ENCODE peak calls at places on chromosome 22, in ten cellular contexts. Q is suprapubic skin, A is mammary epithelial cell, O is HCT116, W is lung, I is fibroblast of lung, Y is left ventricle myocardium inferior, H is heart right ventricle, M is transverse colon, F is OCI-LY7. X is an unnamed sample. For H3K4me1, the result is how much of the 10 kb centered on the place peaks cover.

GRCh38 chr22:32836286-32836859 is 34.9 kb downstream of the TIMP3 start:
- DNase-seq in Q (no peak), A (no peak), O (no peak), W (no peak), I (no peak), Y (no peak), H (no peak), M (no peak), F (peak), X (no peak)

GRCh38 chr22:17910561-17911311 is 113.6 kb downstream of the MICAL3 start:
- DNase-seq in Q (no peak), A (peak), O (no peak), W (no peak), I (peak), Y (peak), H (peak), M (peak), F (no peak), X (peak)

GRCh38 chr22:29702931-29703594 is 16.7 kb upstream of the CABP7 start:
- DNase-seq in Q (no peak), A (no peak), O (no peak), W (peak), I (no peak), Y (peak), H (peak), M (no peak), F (peak), X (no peak)

GRCh38 chr22:39013923-39014722 is at the start of gene APOBEC3C:
- DNase-seq in Q (peak), A (peak), O (peak), W (peak), I (peak), Y (peak), H (peak), M (peak), F (peak), X (peak)

GRCh38 chr22:39254789-39255298 is 10.1 kb upstream of the PDGFB start:
- DNase-seq in Q (no peak), A (peak), O (no peak), W (no peak), I (peak), Y (no peak), H (no peak), M (no peak), F (no peak), X (no peak)

GRCh38 chr22:41603873-41604332 is 14.3 kb upstream of the PMM1 start:
- DNase-seq in Q (no peak), A (no peak), O (no peak), W (no peak), I (peak), Y (no peak), H (no peak), M (no peak), F (no peak), X (no peak)

GRCh38 chr22:21449531-21450319 is 17.5 kb upstream of the TMEM191C start:
- DNase-seq in Q (peak), A (no peak), O (no peak), W (no peak), I (no peak), Y (no peak), H (no peak), M (no peak), F (no peak), X (no peak)

GRCh38 chr22:17483670-17484372 is 79.5 kb upstream of the SLC25A18 start:
- DNase-seq in Q (no peak), A (no peak), O (no peak), W (no peak), I (no peak), Y (no peak), H (no peak), M (no peak), F (peak), X (no peak)

GRCh38 chr22:21796863-21797262 is 61.3 kb upstream of the YPEL1 start:
- DNase-seq in Q (no peak), A (no peak), O (no peak), W (no peak), I (no peak), Y (no peak), H (no peak), M (no peak), F (no peak), X (no peak)

GRCh38 chr22:32417906-32418305 is 5.9 kb upstream of the RTCB start:
- DNase-seq in Q (no peak), A (no peak), O (no peak), W (no peak), I (no peak), Y (no peak), H (no peak), M (no peak), F (no peak), X (no peak)

GRCh38 chr22:31093090-31093850 is 12.2 kb downstream of the SMTN start:
- DNase-seq in Q (peak), A (no peak), O (no peak), W (no peak), I (no peak), Y (peak), H (peak), M (peak), F (no peak), X (no peak)

GRCh38 chr22:28600546-28601143 is 79.0 kb downstream of the TTC28 start:
- DNase-seq in Q (no peak), A (peak), O (peak), W (no peak), I (peak), Y (no peak), H (no peak), M (no peak), F (peak), X (no peak)

GRCh38 chr22:22460635-22461034 is 47.9 kb downstream of the ZNF280B start:
- DNase-seq in Q (no peak), A (no peak), O (peak), W (no peak), I (no peak), Y (no peak), H (no peak), M (no peak), F (peak), X (no peak)

GRCh38 chr22:17705565-17706450 is 67.3 kb downstream of the BCL2L13 start:
- DNase-seq in Q (no peak), A (peak), O (no peak), W (no peak), I (peak), Y (no peak), H (no peak), M (no peak), F (peak), X (peak)

GRCh38 chr22:29314537-29315285 is 786 bp downstream of the RASL10A start:
- DNase-seq in Q (peak), A (peak), O (no peak), W (no peak), I (no peak), Y (no peak), H (no peak), M (peak), F (no peak), X (no peak)

GRCh38 chr22:41870786-41871185 is 37.9 kb downstream of the SREBF2 start:
- DNase-seq in Q (no peak), A (no peak), O (no peak), W (no peak), I (no peak), Y (no peak), H (no peak), M (no peak), F (no peak), X (no peak)

GRCh38 chr22:29477919-29478318 is 2.1 kb upstream of the NEFH start:
- DNase-seq in Q (no peak), A (no peak), O (no peak), W (no peak), I (no peak), Y (no peak), H (no peak), M (no peak), F (no peak), X (no peak)

GRCh38 chr22:29167032-29167911 is 38.4 kb upstream of the EMID1 start:
- DNase-seq in Q (no peak), A (no peak), O (no peak), W (no peak), I (no peak), Y (no peak), H (no peak), M (no peak), F (peak), X (no peak)

GRCh38 chr22:36037102-36037758 is 8.6 kb upstream of the RBFOX2 start:
- DNase-seq in Q (no peak), A (no peak), O (no peak), W (no peak), I (no peak), Y (no peak), H (no peak), M (no peak), F (no peak), X (no peak)

GRCh38 chr22:29338398-29338797 is 22.9 kb upstream of the RASL10A start:
- DNase-seq in Q (no peak), A (no peak), O (no peak), W (no peak), I (no peak), Y (no peak), H (no peak), M (no peak), F (no peak), X (no peak)

GRCh38 chr22:22156716-22157499 is 87.7 kb upstream of the VPREB1 start:
- DNase-seq in Q (no peak), A (peak), O (peak), W (peak), I (peak), Y (no peak), H (no peak), M (peak), F (peak), X (peak)

GRCh38 chr22:25896098-25896497 is 154.1 kb downstream of the MYO18B start:
- DNase-seq in Q (no peak), A (no peak), O (no peak), W (no peak), I (no peak), Y (no peak), H (no peak), M (no peak), F (peak), X (no peak)

GRCh38 chr22:23284504-23285033 is 104.3 kb downstream of the BCR start:
- DNase-seq in Q (no peak), A (no peak), O (no peak), W (no peak), I (no peak), Y (no peak), H (no peak), M (no peak), F (no peak), X (no peak)

GRCh38 chr22:16955678-16956210 is 52.3 kb downstream of the GAB4 start:
- DNase-seq in Q (no peak), A (no peak), O (no peak), W (no peak), I (no peak), Y (no peak), H (no peak), M (no peak), F (no peak), X (no peak)

GRCh38 chr22:39592104-39593060 is 21.8 kb downstream of the CACNA1I start:
- DNase-seq in Q (no peak), A (peak), O (peak), W (no peak), I (peak), Y (no peak), H (no peak), M (no peak), F (no peak), X (peak)

GRCh38 chr22:32389685-32390084 is 22.4 kb downstream of the RTCB start:
- DNase-seq in Q (no peak), A (no peak), O (no peak), W (no peak), I (no peak), Y (no peak), H (no peak), M (no peak), F (peak), X (no peak)

GRCh38 chr22:20964799-20965103 is 2.3 kb upstream of the AIFM3 start:
- DNase-seq in Q (no peak), A (no peak), O (no peak), W (no peak), I (no peak), Y (no peak), H (no peak), M (no peak), F (no peak), X (no peak)

GRCh38 chr22:27474711-27475547 is 326.6 kb downstream of the MN1 start:
- DNase-seq in Q (no peak), A (peak), O (peak), W (no peak), I (peak), Y (no peak), H (no peak), M (no peak), F (no peak), X (peak)

GRCh38 chr22:26326803-26327202 is 102.3 kb upstream of the ASPHD2 start:
- DNase-seq in Q (no peak), A (no peak), O (no peak), W (no peak), I (no peak), Y (no peak), H (no peak), M (peak), F (no peak), X (no peak)

GRCh38 chr22:41668971-41669911 is 19.4 kb downstream of the SNU13 start:
- DNase-seq in Q (no peak), A (no peak), O (no peak), W (no peak), I (peak), Y (no peak), H (no peak), M (no peak), F (no peak), X (peak)

GRCh38 chr22:30196141-30196866 is 50.3 kb downstream of the LIF start:
- DNase-seq in Q (peak), A (peak), O (peak), W (peak), I (peak), Y (peak), H (peak), M (peak), F (peak), X (peak)

GRCh38 chr22:20582520-20583361 is 75.3 kb downstream of the MED15 start:
- DNase-seq in Q (no peak), A (no peak), O (no peak), W (no peak), I (no peak), Y (peak), H (no peak), M (no peak), F (no peak), X (no peak)

GRCh38 chr22:32044913-32045312 is 1.9 kb downstream of the SLC5A1 start:
- DNase-seq in Q (no peak), A (no peak), O (no peak), W (no peak), I (no peak), Y (no peak), H (no peak), M (peak), F (no peak), X (no peak)

GRCh38 chr22:37300551-37301017 is 18.3 kb downstream of the CYTH4 start:
- DNase-seq in Q (no peak), A (no peak), O (no peak), W (no peak), I (no peak), Y (no peak), H (no peak), M (no peak), F (no peak), X (no peak)
- H3K4me1 ChIP-seq in Q (under half), A (under half), O (under half), W (under half), I (under half), Y (under half), H (under half), M (under half), F (under half), X (under half)

DNA sequence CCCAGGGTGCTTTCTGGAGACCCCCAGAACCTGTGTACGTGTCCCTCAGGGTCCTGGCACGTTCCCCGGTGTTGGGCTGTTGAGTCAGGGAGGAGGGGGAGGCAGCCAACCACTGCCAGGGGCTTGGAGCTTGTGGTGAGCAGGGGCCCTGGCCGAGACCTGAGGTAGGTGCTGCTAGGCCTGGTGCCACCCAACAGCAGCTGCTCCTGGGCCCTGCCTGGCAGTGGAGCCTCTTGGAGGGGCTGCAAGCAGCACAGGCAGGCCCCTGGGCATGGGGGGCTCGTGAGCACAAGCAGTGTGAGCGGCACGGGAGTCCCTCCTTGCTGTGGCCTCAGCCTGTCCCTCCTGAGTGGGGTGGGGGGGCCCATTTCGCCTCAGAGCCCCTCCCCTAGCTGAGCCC is 7.2 kb upstream of the SELENOO start:
- DNase-seq in Q (no peak), A (no peak), O (no peak), W (no peak), I (no peak), Y (no peak), H (no peak), M (no peak), F (no peak), X (no peak)
- TF ChIP-seq CTCF in Q (no peak), A (no peak), O (no peak), W (no peak), I (no peak), Y (no peak), H (no peak), M (no peak), F (no peak), X (no peak)

GRCh38 chr22:43440556-43440955 is 28.7 kb downstream of the MPPED1 start:
- DNase-seq in Q (no peak), A (no peak), O (no peak), W (no peak), I (no peak), Y (no peak), H (no peak), M (no peak), F (no peak), X (no peak)
- H3K27ac ChIP-seq in Q (no peak), A (no peak), O (no peak), W (no peak), I (no peak), Y (no peak), H (no peak), M (no peak), F (no peak), X (no peak)

GRCh38 chr22:46547179-46547882 is 9.9 kb upstream of the CELSR1 start:
- DNase-seq in Q (no peak), A (peak), O (no peak), W (no peak), I (peak), Y (peak), H (peak), M (no peak), F (no peak), X (peak)
- H3K4me1 ChIP-seq in Q (half or more), A (under half), O (under half), W (under half), I (under half), Y (under half), H (under half), M (under half), F (under half), X (under half)

X was measured in foreskin keratinocyte.